ENCODE peak calls at places on chromosomes 5 and 9, in six cellular contexts. Q, Y, A, S, M and Z are unnamed samples. For H3K4me1, the result is how much of the 10 kb centered on the place peaks cover.

GRCh38 chr9:114900937-114901802 is 29.2 kb downstream of the TNFSF8 start:
- DNase-seq in Q (no peak), Y (no peak), A (peak), S (no peak), M (no peak), Z (no peak)

GRCh38 chr5:176780071-176780850 is 30.1 kb upstream of the UNC5A start:
- DNase-seq in Q (no peak), Y (no peak), A (no peak), S (no peak), M (no peak), Z (peak)

GRCh38 chr9:14312721-14313377 is 1.1 kb downstream of the NFIB start:
- DNase-seq in Q (no peak), Y (peak), A (no peak), S (peak), M (peak), Z (peak)

GRCh38 chr5:178849316-178849715 is 10.4 kb upstream of the ZNF354B start:
- DNase-seq in Q (no peak), Y (no peak), A (no peak), S (no peak), M (no peak), Z (no peak)

GRCh38 chr5:132493241-132493640 is 2.7 kb upstream of the IRF1 start:
- DNase-seq in Q (no peak), Y (no peak), A (no peak), S (peak), M (no peak), Z (peak)

GRCh38 chr5:39422036-39422606 is 2.7 kb downstream of the DAB2 start:
- DNase-seq in Q (no peak), Y (no peak), A (no peak), S (no peak), M (no peak), Z (no peak)

GRCh38 chr9:96126321-96126881 is 175.6 kb downstream of the HSD17B3 start:
- DNase-seq in Q (no peak), Y (peak), A (no peak), S (no peak), M (no peak), Z (no peak)

GRCh38 chr5:65823174-65823573 is 101.2 kb downstream of the NLN start:
- DNase-seq in Q (no peak), Y (no peak), A (peak), S (no peak), M (no peak), Z (no peak)

GRCh38 chr5:174340221-174340620 is 294.7 kb downstream of the NSG2 start:
- DNase-seq in Q (no peak), Y (no peak), A (peak), S (no peak), M (no peak), Z (no peak)

GRCh38 chr5:55037046-55037771 is 13.2 kb downstream of the GZMK start:
- DNase-seq in Q (no peak), Y (no peak), A (no peak), S (peak), M (no peak), Z (no peak)

GRCh38 chr9:81824802-81825770 is 103.1 kb upstream of the SPATA31D4 start:
- DNase-seq in Q (no peak), Y (no peak), A (no peak), S (no peak), M (no peak), Z (peak)

GRCh38 chr9:12764150-12764549 is 10.7 kb upstream of the LURAP1L start:
- DNase-seq in Q (no peak), Y (no peak), A (peak), S (no peak), M (no peak), Z (no peak)

GRCh38 chr5:982377-983237 is 26.0 kb upstream of the NKD2 start:
- DNase-seq in Q (no peak), Y (no peak), A (no peak), S (no peak), M (no peak), Z (no peak)

GRCh38 chr5:98769256-98770157 is 4.0 kb upstream of the RGMB start:
- DNase-seq in Q (no peak), Y (peak), A (peak), S (peak), M (peak), Z (peak)

GRCh38 chr9:134321957-134322741 is 4.1 kb upstream of the RXRA start:
- DNase-seq in Q (no peak), Y (no peak), A (no peak), S (peak), M (no peak), Z (peak)

GRCh38 chr9:2242778-2243395 is 227.7 kb downstream of the SMARCA2 start:
- DNase-seq in Q (no peak), Y (no peak), A (no peak), S (no peak), M (no peak), Z (no peak)

GRCh38 chr5:57735754-57736153 is 253.1 kb upstream of the ACTBL2 start:
- DNase-seq in Q (no peak), Y (no peak), A (peak), S (no peak), M (no peak), Z (no peak)

GRCh38 chr5:177189416-177189815 is 55.8 kb downstream of the NSD1 start:
- DNase-seq in Q (no peak), Y (no peak), A (peak), S (no peak), M (no peak), Z (no peak)

GRCh38 chr5:72587909-72588308 is 80.7 kb upstream of the ZNF366 start:
- DNase-seq in Q (no peak), Y (no peak), A (peak), S (no peak), M (no peak), Z (no peak)

GRCh38 chr9:23587433-23587832 is 238.6 kb downstream of the ELAVL2 start:
- DNase-seq in Q (no peak), Y (peak), A (no peak), S (no peak), M (peak), Z (no peak)

GRCh38 chr5:181130832-181131496 is at the start of gene OR2V1:
- DNase-seq in Q (no peak), Y (no peak), A (no peak), S (no peak), M (no peak), Z (no peak)

GRCh38 chr5:134142088-134142487 is 27.6 kb downstream of the TCF7 start:
- DNase-seq in Q (no peak), Y (peak), A (no peak), S (no peak), M (peak), Z (no peak)

GRCh38 chr5:151758141-151758429 is 346 bp downstream of the ATOX1 start:
- DNase-seq in Q (no peak), Y (peak), A (no peak), S (peak), M (no peak), Z (no peak)

GRCh38 chr5:82549263-82549662 is 271.1 kb upstream of the RPS23 start:
- DNase-seq in Q (no peak), Y (no peak), A (no peak), S (no peak), M (no peak), Z (no peak)

GRCh38 chr9:75448281-75448680 is 360.0 kb downstream of the OSTF1 start:
- DNase-seq in Q (no peak), Y (peak), A (no peak), S (peak), M (no peak), Z (no peak)

GRCh38 chr9:14342746-14343145 is 28.8 kb upstream of the NFIB start:
- DNase-seq in Q (no peak), Y (no peak), A (no peak), S (no peak), M (no peak), Z (no peak)

GRCh38 chr9:117796681-117797080 is 92.5 kb downstream of the TLR4 start:
- DNase-seq in Q (no peak), Y (no peak), A (no peak), S (no peak), M (no peak), Z (no peak)

GRCh38 chr9:128940946-128941755 is 6.3 kb downstream of the DOLK start:
- DNase-seq in Q (no peak), Y (no peak), A (no peak), S (no peak), M (no peak), Z (no peak)

GRCh38 chr9:14895806-14896205 is 14.4 kb downstream of the FREM1 start:
- DNase-seq in Q (no peak), Y (no peak), A (peak), S (no peak), M (no peak), Z (no peak)

GRCh38 chr5:80884086-80884813 is 75.9 kb upstream of the RASGRF2 start:
- DNase-seq in Q (no peak), Y (no peak), A (no peak), S (no peak), M (no peak), Z (no peak)

GRCh38 chr5:149166128-149166527 is 24.8 kb downstream of the ABLIM3 start:
- DNase-seq in Q (no peak), Y (no peak), A (peak), S (no peak), M (no peak), Z (no peak)

GRCh38 chr5:111158105-111158744 is 66.0 kb upstream of the CAMK4 start:
- DNase-seq in Q (peak), Y (peak), A (peak), S (peak), M (peak), Z (peak)

GRCh38 chr5:175383350-175383749 is 60.6 kb downstream of the DRD1 start:
- DNase-seq in Q (no peak), Y (no peak), A (no peak), S (no peak), M (no peak), Z (no peak)

GRCh38 chr5:36744041-36744677 is 132.4 kb upstream of the NIPBL start:
- DNase-seq in Q (no peak), Y (no peak), A (no peak), S (no peak), M (no peak), Z (no peak)
- TF ChIP-seq POLR2A in Q (no peak), Y (no peak), A (no peak), S (no peak), M (no peak), Z (no peak)

GRCh38 chr5:123722451-123722850 is 210.5 kb downstream of the CSNK1G3 start:
- DNase-seq in Q (no peak), Y (no peak), A (no peak), S (no peak), M (no peak), Z (no peak)
- H3K4me1 ChIP-seq in Q (under half), Y (under half), A (under half), S (under half), M (under half), Z (under half)

GRCh38 chr5:88833371-88834107 is 49.4 kb downstream of the MEF2C start:
- DNase-seq in Q (no peak), Y (peak), A (peak), S (peak), M (peak), Z (no peak)
- TF ChIP-seq CTCF in Q (no peak), Y (no peak), A (no peak), S (no peak), M (peak), Z (no peak)

GRCh38 chr9:121333950-121334773 is 35.9 kb downstream of the STOM start:
- DNase-seq in Q (no peak), Y (peak), A (no peak), S (no peak), M (no peak), Z (no peak)
- TF ChIP-seq POLR2A in Q (no peak), Y (no peak), A (no peak), S (no peak), M (no peak), Z (no peak)

GRCh38 chr5:74318985-74319563 is 321.5 kb downstream of the ENC1 start:
- DNase-seq in Q (no peak), Y (no peak), A (peak), S (no peak), M (no peak), Z (no peak)
- H3K4me1 ChIP-seq in Q (under half), Y (under half), A (under half), S (under half), M (under half), Z (under half)